ENCODE peak calls at places on chromosomes 4 and X, in five cellular contexts. I is IMR-90, B is A549, Y is lower leg skin, N is spleen. S is an unnamed sample.

GRCh38 chr4:20252656-20253271 is 1.1 kb downstream of the SLIT2 start:
- DNase-seq in I (peak; percentile 39), B (no peak), Y (peak; percentile 87), N (peak; percentile 75), S (no peak)

GRCh38 chrX:632391-633042 is 1.9 kb downstream of the SHOX start:
- DNase-seq in I (no peak), B (no peak), Y (no peak), N (peak; percentile 30), S (no peak)

GRCh38 chr4:52037730-52038108 is 380 bp downstream of the SGCB start:
- DNase-seq in I (peak; percentile 33), B (peak; percentile 12), Y (no peak), N (no peak), S (no peak)

GRCh38 chrX:3651272-3651671 is 62.2 kb downstream of the PRKX start:
- DNase-seq in I (peak; percentile 49), B (peak; percentile 25), Y (no peak), N (no peak), S (no peak)

GRCh38 chr4:126264839-126265238 is 950.1 kb downstream of the FAT4 start:
- DNase-seq in I (peak; percentile 59), B (no peak), Y (no peak), N (no peak), S (no peak)

GRCh38 chrX:56797966-56798711 is 69.1 kb downstream of the NBDY start:
- DNase-seq in I (no peak), B (no peak), Y (peak; percentile 77), N (peak; percentile 69), S (no peak)

GRCh38 chrX:2837961-2838360 is 9.2 kb downstream of the GYG2 start:
- DNase-seq in I (no peak), B (no peak), Y (no peak), N (no peak), S (no peak)

GRCh38 chr4:57726154-57726553 is 616.0 kb upstream of the IGFBP7 start:
- DNase-seq in I (no peak), B (no peak), Y (no peak), N (no peak), S (no peak)

GRCh38 chrX:13473666-13474516 is 95.5 kb upstream of the EGFL6 start:
- DNase-seq in I (peak; percentile 40), B (no peak), Y (no peak), N (no peak), S (no peak)

GRCh38 chrX:49879656-49880277 is 483 bp downstream of the USP27X start:
- DNase-seq in I (peak; percentile 1), B (no peak), Y (no peak), N (no peak), S (no peak)

GRCh38 chr4:153512952-153513500 is 46.9 kb downstream of the TMEM131L start:
- DNase-seq in I (peak; percentile 49), B (no peak), Y (no peak), N (no peak), S (no peak)

GRCh38 chrX:130834149-130834548 is 68.9 kb downstream of the ENOX2 start:
- DNase-seq in I (no peak), B (no peak), Y (no peak), N (no peak), S (no peak)

GRCh38 chrX:150362599-150363481 is at the start of gene MAMLD1:
- DNase-seq in I (peak; percentile 84), B (peak; percentile 82), Y (peak; percentile 95), N (peak; percentile 89), S (no peak)
- TF ChIP-seq POLR2A in I (peak; percentile 80), B (peak; percentile 44), Y (no peak), N (no peak), S (no peak)

DNA sequence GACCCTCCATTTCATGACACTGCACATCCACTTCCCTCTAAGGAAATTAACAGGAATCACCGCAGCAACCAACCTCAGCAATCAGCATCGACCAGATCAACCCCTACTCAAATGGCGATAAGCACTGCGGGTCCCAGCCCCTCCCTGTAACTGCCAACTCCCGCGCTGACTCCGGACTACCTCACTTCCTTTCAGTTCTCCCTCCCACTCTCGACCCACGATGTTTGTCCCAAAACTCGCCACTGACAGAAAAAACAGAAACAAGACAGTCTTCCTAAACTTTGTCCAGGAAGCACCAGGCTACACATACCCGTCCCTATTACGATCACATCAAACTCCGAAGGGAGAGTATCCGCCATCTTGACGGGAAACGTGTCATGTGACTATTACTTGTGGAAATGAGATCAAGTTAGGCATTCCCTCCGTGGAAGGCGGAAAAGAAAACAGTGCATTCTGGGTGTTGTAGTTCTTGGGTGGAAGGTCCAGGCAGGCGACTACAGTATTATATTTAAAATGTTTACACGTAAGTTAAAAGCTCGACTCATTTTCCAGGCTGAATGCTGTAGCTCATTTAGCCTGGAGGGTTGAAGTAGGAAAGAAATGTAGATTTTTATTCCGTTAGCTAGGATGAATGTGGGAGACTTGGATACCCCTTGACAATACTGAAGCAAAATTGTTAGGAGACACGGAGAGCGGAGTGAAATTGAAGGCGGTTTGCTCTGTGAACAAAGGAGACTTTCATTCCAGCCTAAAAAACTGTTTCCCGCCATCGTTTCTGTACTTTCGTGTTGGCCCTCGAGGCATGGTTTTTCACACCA is at the start of gene CHM:
- DNase-seq in I (peak; percentile 84), B (peak; percentile 84), Y (peak; percentile 90), N (peak; percentile 85), S (no peak)
- TF ChIP-seq POLR2A in I (peak; percentile 82), B (peak; percentile 35), Y (no peak), N (no peak), S (no peak)

DNA sequence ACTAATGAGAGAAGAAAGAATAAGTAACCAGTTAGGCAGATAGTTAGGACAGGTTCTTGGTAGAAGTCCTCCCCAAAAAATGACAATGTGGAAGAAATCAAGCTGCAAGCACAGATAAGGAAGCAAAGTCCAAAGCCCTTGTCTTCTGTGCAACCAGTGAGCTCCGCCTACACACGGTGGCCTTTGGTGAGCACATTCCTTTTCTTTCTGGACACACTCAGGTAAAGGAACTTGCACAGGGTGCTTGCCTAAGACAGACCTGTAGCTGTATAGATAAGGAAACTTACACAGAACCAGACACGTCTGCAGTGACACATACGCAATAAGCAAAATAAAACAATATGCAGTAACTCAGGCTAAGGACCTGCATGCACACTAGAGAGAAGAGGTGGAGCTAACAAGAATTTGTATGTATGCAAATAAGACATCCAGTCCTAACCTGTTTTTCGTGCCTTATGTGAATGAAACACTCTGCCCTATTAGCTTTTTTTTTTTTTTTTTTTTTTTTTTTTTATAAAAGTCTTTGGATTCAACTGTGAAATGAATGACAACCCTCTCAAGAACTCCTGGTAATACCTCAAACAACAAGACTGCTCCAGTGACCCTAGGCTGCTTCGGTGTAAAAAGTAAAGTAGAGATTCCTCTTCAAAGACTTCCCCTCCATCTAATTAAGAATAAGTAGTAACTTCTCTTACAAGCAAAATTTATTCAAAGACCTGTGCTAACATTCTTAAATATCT is 48.8 kb downstream of the UGT2B10 start:
- DNase-seq in I (no peak), B (peak; percentile 24), Y (no peak), N (no peak), S (no peak)
- TF ChIP-seq POLR2A in I (no peak), B (no peak), Y (no peak), N (no peak), S (no peak)

GRCh38 chrX:77788050-77788449 is 2.0 kb upstream of the ATRX start:
- DNase-seq in I (peak; percentile 14), B (peak; percentile 88), Y (no peak), N (no peak), S (no peak)
- TF ChIP-seq POLR2A in I (no peak), B (no peak), Y (no peak), N (no peak), S (no peak)

GRCh38 chrX:11655282-11655985 is 10.3 kb downstream of the ARHGAP6 start:
- DNase-seq in I (no peak), B (no peak), Y (no peak), N (no peak), S (no peak)
- TF ChIP-seq POLR2A in I (no peak), B (no peak), Y (no peak), N (no peak), S (no peak)